ENCODE peak calls at places on chromosomes 13 and 19, in ten cellular contexts. One of them, this sample, is unnamed. For H3K9me3, the result is how much of the 10 kb centered on the place peaks cover.

GRCh38 chr19:1093811-1094553 is 1.2 kb downstream of the POLR2E start:
- DNase-seq in left lung: no peak
- DNase-seq in aorta: no peak
- DNase-seq in Caco-2: no peak
- DNase-seq in CD8-positive, alpha-beta memory T cell: no peak
- DNase-seq in fibroblast of lung: no peak
- DNase-seq in neural progenitor cell: no peak
- DNase-seq in SK-N-SH: no peak
- DNase-seq in BE2C: peak
- DNase-seq in tibial nerve: no peak
- DNase-seq in this sample: no peak

GRCh38 chr13:43908156-43909126 is 28.7 kb downstream of the LACC1 start:
- DNase-seq in SK-N-SH: peak
- DNase-seq in fibroblast of lung: peak
- DNase-seq in aorta: no peak
- DNase-seq in left lung: no peak
- DNase-seq in Caco-2: peak
- DNase-seq in BE2C: no peak
- DNase-seq in neural progenitor cell: peak
- DNase-seq in tibial nerve: no peak
- DNase-seq in CD8-positive, alpha-beta memory T cell: peak
- DNase-seq in this sample: no peak

GRCh38 chr19:43711751-43712355 is 4.0 kb upstream of the IRGC start:
- DNase-seq in neural progenitor cell: no peak
- DNase-seq in BE2C: no peak
- DNase-seq in SK-N-SH: no peak
- DNase-seq in tibial nerve: no peak
- DNase-seq in Caco-2: no peak
- DNase-seq in CD8-positive, alpha-beta memory T cell: no peak
- DNase-seq in left lung: no peak
- DNase-seq in aorta: no peak
- DNase-seq in fibroblast of lung: no peak
- DNase-seq in this sample: no peak

GRCh38 chr19:28980236-28980868 is 232.6 kb downstream of the UQCRFS1 start:
- DNase-seq in fibroblast of lung: no peak
- DNase-seq in BE2C: no peak
- DNase-seq in left lung: no peak
- DNase-seq in aorta: no peak
- DNase-seq in neural progenitor cell: no peak
- DNase-seq in SK-N-SH: no peak
- DNase-seq in tibial nerve: no peak
- DNase-seq in Caco-2: no peak
- DNase-seq in CD8-positive, alpha-beta memory T cell: no peak
- DNase-seq in this sample: no peak

GRCh38 chr19:14542721-14543328 is 13.4 kb downstream of the TECR start:
- DNase-seq in Caco-2: peak
- DNase-seq in aorta: no peak
- DNase-seq in CD8-positive, alpha-beta memory T cell: no peak
- DNase-seq in fibroblast of lung: no peak
- DNase-seq in neural progenitor cell: no peak
- DNase-seq in SK-N-SH: peak
- DNase-seq in tibial nerve: no peak
- DNase-seq in left lung: no peak
- DNase-seq in BE2C: no peak
- DNase-seq in this sample: no peak

GRCh38 chr13:72864142-72865035 is 82.5 kb downstream of the PIBF1 start:
- DNase-seq in SK-N-SH: no peak
- DNase-seq in tibial nerve: no peak
- DNase-seq in neural progenitor cell: no peak
- DNase-seq in fibroblast of lung: peak
- DNase-seq in left lung: no peak
- DNase-seq in BE2C: no peak
- DNase-seq in CD8-positive, alpha-beta memory T cell: no peak
- DNase-seq in aorta: no peak
- DNase-seq in Caco-2: no peak
- DNase-seq in this sample: no peak

GRCh38 chr13:109673477-109673876 is 112.9 kb downstream of the IRS2 start:
- DNase-seq in SK-N-SH: no peak
- DNase-seq in fibroblast of lung: no peak
- DNase-seq in CD8-positive, alpha-beta memory T cell: no peak
- DNase-seq in left lung: no peak
- DNase-seq in tibial nerve: no peak
- DNase-seq in aorta: no peak
- DNase-seq in BE2C: no peak
- DNase-seq in neural progenitor cell: no peak
- DNase-seq in Caco-2: no peak
- DNase-seq in this sample: no peak

GRCh38 chr13:74243637-74244526 is 109.7 kb upstream of the KLF12 start:
- DNase-seq in CD8-positive, alpha-beta memory T cell: peak
- DNase-seq in BE2C: no peak
- DNase-seq in neural progenitor cell: no peak
- DNase-seq in aorta: no peak
- DNase-seq in fibroblast of lung: peak
- DNase-seq in SK-N-SH: no peak
- DNase-seq in left lung: no peak
- DNase-seq in tibial nerve: no peak
- DNase-seq in Caco-2: no peak
- DNase-seq in this sample: no peak

GRCh38 chr13:99288069-99288468 is 19.1 kb downstream of the GPR183 start:
- DNase-seq in Caco-2: no peak
- DNase-seq in CD8-positive, alpha-beta memory T cell: no peak
- DNase-seq in left lung: no peak
- DNase-seq in BE2C: no peak
- DNase-seq in SK-N-SH: no peak
- DNase-seq in neural progenitor cell: no peak
- DNase-seq in tibial nerve: no peak
- DNase-seq in aorta: no peak
- DNase-seq in fibroblast of lung: no peak
- DNase-seq in this sample: no peak

GRCh38 chr19:33634361-33635091 is 12.8 kb downstream of the CHST8 start:
- DNase-seq in fibroblast of lung: no peak
- DNase-seq in SK-N-SH: no peak
- DNase-seq in neural progenitor cell: no peak
- DNase-seq in Caco-2: no peak
- DNase-seq in BE2C: no peak
- DNase-seq in left lung: no peak
- DNase-seq in aorta: peak
- DNase-seq in tibial nerve: no peak
- DNase-seq in CD8-positive, alpha-beta memory T cell: no peak
- DNase-seq in this sample: no peak

GRCh38 chr13:100789968-100790367 is 115.4 kb upstream of the TMTC4 start:
- DNase-seq in neural progenitor cell: no peak
- DNase-seq in CD8-positive, alpha-beta memory T cell: no peak
- DNase-seq in fibroblast of lung: no peak
- DNase-seq in BE2C: no peak
- DNase-seq in tibial nerve: no peak
- DNase-seq in left lung: no peak
- DNase-seq in Caco-2: no peak
- DNase-seq in SK-N-SH: no peak
- DNase-seq in aorta: no peak
- DNase-seq in this sample: no peak

GRCh38 chr19:54560881-54561385 is 12.7 kb upstream of the LILRA2 start:
- DNase-seq in CD8-positive, alpha-beta memory T cell: no peak
- DNase-seq in BE2C: no peak
- DNase-seq in tibial nerve: no peak
- DNase-seq in Caco-2: no peak
- DNase-seq in neural progenitor cell: no peak
- DNase-seq in fibroblast of lung: no peak
- DNase-seq in aorta: no peak
- DNase-seq in SK-N-SH: no peak
- DNase-seq in left lung: no peak
- DNase-seq in this sample: no peak

GRCh38 chr19:54427586-54427985 is 12.3 kb downstream of the TTYH1 start:
- DNase-seq in BE2C: no peak
- DNase-seq in Caco-2: no peak
- DNase-seq in left lung: no peak
- DNase-seq in CD8-positive, alpha-beta memory T cell: no peak
- DNase-seq in neural progenitor cell: no peak
- DNase-seq in fibroblast of lung: no peak
- DNase-seq in aorta: peak
- DNase-seq in tibial nerve: no peak
- DNase-seq in SK-N-SH: no peak
- DNase-seq in this sample: no peak

GRCh38 chr19:48183356-48183755 is 12.9 kb downstream of the ZSWIM9 start:
- DNase-seq in Caco-2: no peak
- DNase-seq in fibroblast of lung: no peak
- DNase-seq in aorta: no peak
- DNase-seq in neural progenitor cell: no peak
- DNase-seq in BE2C: no peak
- DNase-seq in CD8-positive, alpha-beta memory T cell: no peak
- DNase-seq in SK-N-SH: no peak
- DNase-seq in tibial nerve: no peak
- DNase-seq in left lung: no peak
- DNase-seq in this sample: no peak

GRCh38 chr13:110281736-110282135 is 25.2 kb downstream of the COL4A1 start:
- DNase-seq in SK-N-SH: no peak
- DNase-seq in BE2C: no peak
- DNase-seq in tibial nerve: no peak
- DNase-seq in fibroblast of lung: no peak
- DNase-seq in left lung: no peak
- DNase-seq in neural progenitor cell: no peak
- DNase-seq in Caco-2: no peak
- DNase-seq in CD8-positive, alpha-beta memory T cell: no peak
- DNase-seq in aorta: no peak
- DNase-seq in this sample: no peak

GRCh38 chr19:12077375-12077774 is 12.8 kb downstream of the ZNF844 start:
- DNase-seq in tibial nerve: no peak
- DNase-seq in left lung: no peak
- DNase-seq in aorta: no peak
- DNase-seq in SK-N-SH: no peak
- DNase-seq in Caco-2: no peak
- DNase-seq in BE2C: no peak
- DNase-seq in fibroblast of lung: no peak
- DNase-seq in neural progenitor cell: no peak
- DNase-seq in CD8-positive, alpha-beta memory T cell: no peak
- DNase-seq in this sample: no peak

GRCh38 chr19:40026597-40026970 is 29.4 kb downstream of the ZNF780B start:
- DNase-seq in fibroblast of lung: no peak
- DNase-seq in CD8-positive, alpha-beta memory T cell: no peak
- DNase-seq in neural progenitor cell: no peak
- DNase-seq in Caco-2: no peak
- DNase-seq in BE2C: no peak
- DNase-seq in left lung: no peak
- DNase-seq in tibial nerve: no peak
- DNase-seq in aorta: no peak
- DNase-seq in SK-N-SH: no peak
- DNase-seq in this sample: no peak
- H3K9me3 ChIP-seq in fibroblast of lung: under half
- H3K9me3 ChIP-seq in CD8-positive, alpha-beta memory T cell: half or more
- H3K9me3 ChIP-seq in neural progenitor cell: under half
- H3K9me3 ChIP-seq in Caco-2: under half
- H3K9me3 ChIP-seq in BE2C: under half
- H3K9me3 ChIP-seq in left lung: under half
- H3K9me3 ChIP-seq in tibial nerve: under half
- H3K9me3 ChIP-seq in aorta: under half
- H3K9me3 ChIP-seq in SK-N-SH: half or more
- H3K9me3 ChIP-seq in this sample: half or more

DNA sequence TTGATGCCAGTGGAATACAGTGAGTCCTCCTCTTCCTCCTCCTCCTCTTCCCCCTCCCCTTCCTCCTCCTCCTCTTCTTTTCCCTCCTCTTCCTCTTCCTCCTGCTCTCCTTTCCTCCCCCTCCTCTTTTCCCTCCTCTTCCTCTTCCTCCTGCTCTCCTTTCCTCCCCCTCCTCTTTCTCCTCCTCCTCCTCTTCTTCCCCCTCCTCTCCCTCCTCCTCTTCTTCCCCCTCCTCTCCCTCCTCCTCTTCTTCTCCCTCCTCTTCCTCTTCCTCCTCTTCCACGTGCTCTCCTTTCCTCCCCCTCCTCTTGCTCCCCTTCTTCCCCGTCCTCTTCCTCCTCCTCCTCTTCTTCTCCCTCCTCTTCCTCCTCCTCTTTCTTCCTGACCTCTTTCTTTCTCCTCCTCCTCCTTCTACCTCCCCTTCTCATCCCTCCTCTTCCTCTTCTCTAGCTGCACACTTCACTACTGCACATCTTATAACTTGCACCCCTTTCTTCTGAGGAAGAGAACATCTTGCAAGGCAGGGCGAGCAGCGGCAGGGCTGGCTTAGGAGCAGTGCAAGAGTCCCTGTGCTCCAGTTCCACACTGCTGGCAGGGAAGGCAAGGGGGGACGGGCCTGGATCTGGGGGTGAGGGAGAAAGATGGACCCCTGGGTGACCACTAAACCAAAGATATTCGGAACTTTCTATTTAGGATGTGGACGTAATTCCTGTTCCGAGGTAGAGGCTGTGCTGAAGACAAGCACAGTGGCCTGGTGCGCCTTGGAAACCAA is 5.6 kb downstream of the PDX1 start:
- DNase-seq in CD8-positive, alpha-beta memory T cell: no peak
- DNase-seq in neural progenitor cell: no peak
- DNase-seq in aorta: no peak
- DNase-seq in Caco-2: no peak
- DNase-seq in tibial nerve: no peak
- DNase-seq in BE2C: no peak
- DNase-seq in fibroblast of lung: no peak
- DNase-seq in SK-N-SH: no peak
- DNase-seq in left lung: no peak
- DNase-seq in this sample: no peak
- H3K9me3 ChIP-seq in CD8-positive, alpha-beta memory T cell: under half
- H3K9me3 ChIP-seq in neural progenitor cell: under half
- H3K9me3 ChIP-seq in aorta: under half
- H3K9me3 ChIP-seq in Caco-2: under half
- H3K9me3 ChIP-seq in tibial nerve: under half
- H3K9me3 ChIP-seq in BE2C: under half
- H3K9me3 ChIP-seq in fibroblast of lung: under half
- H3K9me3 ChIP-seq in SK-N-SH: under half
- H3K9me3 ChIP-seq in left lung: under half
- H3K9me3 ChIP-seq in this sample: under half

GRCh38 chr19:53082929-53083328 is 20.3 kb downstream of the ZNF160 start:
- DNase-seq in SK-N-SH: no peak
- DNase-seq in neural progenitor cell: no peak
- DNase-seq in aorta: no peak
- DNase-seq in Caco-2: no peak
- DNase-seq in tibial nerve: no peak
- DNase-seq in fibroblast of lung: no peak
- DNase-seq in left lung: no peak
- DNase-seq in BE2C: no peak
- DNase-seq in CD8-positive, alpha-beta memory T cell: no peak
- DNase-seq in this sample: no peak
- H3K9me3 ChIP-seq in SK-N-SH: under half
- H3K9me3 ChIP-seq in neural progenitor cell: under half
- H3K9me3 ChIP-seq in aorta: under half
- H3K9me3 ChIP-seq in Caco-2: under half
- H3K9me3 ChIP-seq in tibial nerve: under half
- H3K9me3 ChIP-seq in fibroblast of lung: under half
- H3K9me3 ChIP-seq in left lung: under half
- H3K9me3 ChIP-seq in BE2C: under half
- H3K9me3 ChIP-seq in CD8-positive, alpha-beta memory T cell: under half
- H3K9me3 ChIP-seq in this sample: half or more

DNA sequence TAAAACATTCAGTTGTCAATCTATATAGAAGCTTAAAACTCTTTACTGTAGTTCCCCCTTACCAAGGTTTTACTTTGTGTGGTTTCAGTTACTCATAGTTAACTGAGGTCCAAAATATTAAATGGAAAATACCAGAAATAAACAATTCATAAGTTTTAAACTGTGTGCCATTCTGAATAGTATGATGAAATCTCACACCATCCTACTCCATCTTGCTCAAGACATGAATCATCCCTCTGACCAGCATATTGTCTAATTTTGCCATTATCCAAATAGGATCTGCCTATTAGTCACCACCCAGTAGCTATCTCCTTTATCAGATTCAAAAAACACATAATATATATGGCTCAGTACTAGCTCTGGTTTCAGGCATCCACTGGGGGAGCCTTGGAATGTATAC is 22.4 kb downstream of the ZNF571 start:
- DNase-seq in tibial nerve: no peak
- DNase-seq in left lung: no peak
- DNase-seq in aorta: no peak
- DNase-seq in SK-N-SH: no peak
- DNase-seq in fibroblast of lung: peak
- DNase-seq in Caco-2: no peak
- DNase-seq in neural progenitor cell: no peak
- DNase-seq in BE2C: no peak
- DNase-seq in CD8-positive, alpha-beta memory T cell: no peak
- DNase-seq in this sample: no peak
- H3K9me3 ChIP-seq in tibial nerve: under half
- H3K9me3 ChIP-seq in left lung: under half
- H3K9me3 ChIP-seq in aorta: under half
- H3K9me3 ChIP-seq in SK-N-SH: under half
- H3K9me3 ChIP-seq in fibroblast of lung: under half
- H3K9me3 ChIP-seq in Caco-2: under half
- H3K9me3 ChIP-seq in neural progenitor cell: under half
- H3K9me3 ChIP-seq in BE2C: under half
- H3K9me3 ChIP-seq in CD8-positive, alpha-beta memory T cell: under half
- H3K9me3 ChIP-seq in this sample: under half

This sample was measured in CD4-positive, alpha-beta T cell.